ENCODE peak calls at places on chromosomes 4 and X, in ten cellular contexts. V, G, R, O, Z, A, Q, N, F and W are unnamed samples.

GRCh38 chrX:120672841-120673530 is 43.1 kb upstream of the C1GALT1C1 start:
- DNase-seq in V (no peak), G (no peak), R (no peak), O (no peak), Z (no peak), A (no peak), Q (no peak), N (no peak), F (no peak), W (no peak)

GRCh38 chr4:102437111-102437510 is 64.0 kb upstream of the NFKB1 start:
- DNase-seq in V (no peak), G (no peak), R (no peak), O (no peak), Z (no peak), A (no peak), Q (no peak), N (no peak), F (no peak), W (no peak)

GRCh38 chrX:25523574-25523973 is 507.8 kb upstream of the ARX start:
- DNase-seq in V (no peak), G (no peak), R (no peak), O (peak; percentile 5), Z (no peak), A (peak; percentile 25), Q (peak; percentile 60), N (no peak), F (peak; percentile 10), W (peak; percentile 2)

GRCh38 chr4:56995525-56995924 is 16.8 kb downstream of the POLR2B start:
- DNase-seq in V (no peak), G (peak; percentile 75), R (no peak), O (peak; percentile 67), Z (peak; percentile 80), A (peak; percentile 76), Q (no peak), N (no peak), F (no peak), W (no peak)

GRCh38 chr4:112183252-112183651 is 38.0 kb downstream of the FAM241A start:
- DNase-seq in V (no peak), G (no peak), R (no peak), O (no peak), Z (no peak), A (no peak), Q (no peak), N (no peak), F (no peak), W (no peak)

GRCh38 chr4:24053906-24054305 is 164.1 kb upstream of the PPARGC1A start:
- DNase-seq in V (no peak), G (no peak), R (no peak), O (no peak), Z (no peak), A (no peak), Q (no peak), N (no peak), F (no peak), W (no peak)

GRCh38 chr4:67770422-67770821 is 16.2 kb upstream of the GNRHR start:
- DNase-seq in V (no peak), G (no peak), R (no peak), O (no peak), Z (no peak), A (no peak), Q (peak; percentile 22), N (no peak), F (no peak), W (no peak)

GRCh38 chr4:145937990-145938611 is 522 bp downstream of the ZNF827 start:
- DNase-seq in V (no peak), G (peak; percentile 21), R (no peak), O (peak; percentile 13), Z (peak; percentile 65), A (peak; percentile 22), Q (peak; percentile 60), N (no peak), F (no peak), W (peak; percentile 15)

GRCh38 chr4:166527500-166527899 is 654.5 kb downstream of the TLL1 start:
- DNase-seq in V (no peak), G (no peak), R (no peak), O (no peak), Z (no peak), A (peak; percentile 34), Q (peak; percentile 11), N (no peak), F (no peak), W (no peak)

GRCh38 chrX:123330229-123330942 is 146.3 kb downstream of the GRIA3 start:
- DNase-seq in V (no peak), G (no peak), R (no peak), O (no peak), Z (no peak), A (no peak), Q (no peak), N (no peak), F (no peak), W (no peak)

GRCh38 chrX:53412441-53412840 is 10.0 kb downstream of the SMC1A start:
- DNase-seq in V (no peak), G (no peak), R (no peak), O (no peak), Z (no peak), A (no peak), Q (no peak), N (no peak), F (no peak), W (no peak)

GRCh38 chr4:44448548-44449443 is at the start of gene KCTD8:
- DNase-seq in V (peak; percentile 87), G (peak; percentile 86), R (peak; percentile 91), O (peak; percentile 82), Z (peak; percentile 94), A (peak; percentile 46), Q (peak; percentile 96), N (peak; percentile 84), F (peak; percentile 48), W (peak; percentile 98)

GRCh38 chr4:22515145-22515887 is 550 bp downstream of the ADGRA3 start:
- DNase-seq in V (peak; percentile 81), G (peak; percentile 66), R (peak; percentile 80), O (peak; percentile 83), Z (peak; percentile 79), A (peak; percentile 53), Q (peak; percentile 84), N (peak; percentile 72), F (peak; percentile 74), W (peak; percentile 73)

GRCh38 chrX:119474615-119475388 is 6.6 kb downstream of the SLC25A5 start:
- DNase-seq in V (no peak), G (no peak), R (no peak), O (no peak), Z (no peak), A (no peak), Q (no peak), N (no peak), F (no peak), W (no peak)

GRCh38 chr4:12729384-12729783 is 754.8 kb downstream of the RAB28 start:
- DNase-seq in V (no peak), G (no peak), R (no peak), O (no peak), Z (no peak), A (no peak), Q (peak; percentile 25), N (no peak), F (no peak), W (no peak)

GRCh38 chr4:143514432-143514831 is 930 bp downstream of the SMARCA5 start:
- DNase-seq in V (peak; percentile 68), G (peak; percentile 33), R (peak; percentile 69), O (peak; percentile 40), Z (peak; percentile 72), A (peak; percentile 38), Q (peak; percentile 90), N (peak; percentile 78), F (peak; percentile 8), W (peak; percentile 40)

GRCh38 chrX:109936114-109936513 is 66.8 kb upstream of the TMEM164 start:
- DNase-seq in V (no peak), G (no peak), R (no peak), O (no peak), Z (no peak), A (no peak), Q (no peak), N (no peak), F (no peak), W (no peak)
- H3K27ac ChIP-seq in V (no peak overlapping the region), G (no peak overlapping the region), R (no peak overlapping the region), O (no peak overlapping the region), Z (no peak overlapping the region), A (no peak overlapping the region), Q (no peak overlapping the region), N (no peak overlapping the region), F (no peak overlapping the region), W (no peak overlapping the region)

DNA sequence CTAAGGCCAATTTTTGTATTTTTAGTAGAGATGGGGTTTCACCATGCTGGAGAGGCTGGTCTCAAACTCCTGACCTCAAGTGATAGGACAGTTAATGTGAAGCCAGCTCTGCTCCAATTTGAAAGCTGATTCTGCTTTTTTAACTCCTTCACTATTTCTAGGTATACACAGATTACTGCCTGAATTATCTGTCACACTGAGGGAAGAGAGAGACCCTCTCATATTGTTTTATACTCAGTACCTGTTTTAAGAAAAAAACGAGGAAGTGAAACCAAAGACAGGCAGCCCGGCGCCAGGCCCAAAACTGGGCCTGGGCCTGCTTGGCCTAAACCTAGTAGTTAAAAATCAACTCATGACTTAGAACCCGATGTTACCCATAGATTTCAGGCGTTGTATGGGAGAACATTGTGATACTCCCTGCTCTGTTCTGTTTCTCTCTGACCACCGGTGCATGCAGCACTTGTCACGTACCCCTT is 1601.5 kb upstream of the PCDH10 start:
- DNase-seq in V (no peak), G (no peak), R (no peak), O (no peak), Z (no peak), A (no peak), Q (no peak), N (no peak), F (no peak), W (no peak)
- H3K4me3 ChIP-seq in V (no peak overlapping the region), G (no peak overlapping the region), R (no peak overlapping the region), O (no peak overlapping the region), Z (no peak overlapping the region), A (no peak overlapping the region), Q (no peak overlapping the region), N (no peak overlapping the region), F (no peak overlapping the region), W (no peak overlapping the region)

DNA sequence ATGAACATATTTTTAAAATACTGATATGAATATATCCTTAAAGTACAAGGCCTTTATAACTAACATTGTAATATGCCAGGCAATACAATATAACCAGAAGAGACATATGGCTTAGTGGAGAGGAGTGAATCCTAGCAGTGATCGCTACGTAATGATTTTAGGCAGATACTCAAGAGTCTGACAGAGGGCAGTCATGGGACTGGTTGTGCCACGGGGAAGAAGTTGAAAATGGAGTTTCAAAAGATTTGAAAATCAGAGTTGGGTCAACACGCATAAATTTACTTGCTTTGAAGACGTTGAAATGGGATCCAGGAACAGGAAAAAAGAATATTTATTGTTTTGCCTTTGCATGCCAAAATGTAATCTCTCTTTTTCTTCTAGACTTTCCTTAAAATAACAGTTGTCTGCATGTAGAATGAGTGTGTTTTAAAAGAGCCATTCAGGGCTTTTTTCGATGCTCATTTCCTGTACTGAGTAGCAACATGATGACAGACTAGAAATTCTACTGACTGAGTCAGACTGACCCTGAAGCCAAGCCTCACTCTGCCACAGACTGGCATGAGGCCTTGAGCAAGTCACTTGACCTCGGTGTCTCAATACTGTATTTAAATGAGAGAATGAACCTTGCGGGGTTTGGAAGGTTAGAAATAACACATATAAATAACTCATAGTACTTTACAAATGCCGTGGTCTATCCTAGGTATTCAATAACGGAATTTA is 8.1 kb upstream of the SMS start:
- DNase-seq in V (no peak), G (no peak), R (no peak), O (peak; percentile 36), Z (peak; percentile 74), A (peak; percentile 78), Q (no peak), N (peak; percentile 76), F (no peak), W (no peak)
- TF ChIP-seq CTCF in V (no peak), G (no peak), R (no peak), O (no peak), Z (no peak), A (peak; percentile 6), Q (no peak), N (no peak), F (no peak), W (no peak)

GRCh38 chrX:136689441-136689840 is 41.5 kb downstream of the CD40LG start:
- DNase-seq in V (no peak), G (no peak), R (no peak), O (no peak), Z (no peak), A (peak; percentile 47), Q (peak; percentile 65), N (no peak), F (no peak), W (no peak)
- H3K27ac ChIP-seq in V (no peak overlapping the region), G (no peak overlapping the region), R (no peak overlapping the region), O (no peak overlapping the region), Z (no peak overlapping the region), A (peak overlapping the region; percentile 58), Q (peak overlapping the region; percentile 93), N (no peak overlapping the region), F (no peak overlapping the region), W (no peak overlapping the region)